ENCODE peak calls at places on chromosomes 2 and 18, in eight cellular contexts. T is HL-60, L is K562, Q is cardiac fibroblast, F is left ventricle myocardium inferior, U is SJSA1, N is uterus, O is cardiac muscle cell. K is an unnamed sample.

GRCh38 chr18:35917043-35917442 is 55.4 kb upstream of the RMP24 start:
- DNase-seq in T (no peak), L (no peak), Q (no peak), F (no peak), U (no peak), N (no peak), O (no peak), K (no peak)

GRCh38 chr2:140876015-140876414 is 1254.8 kb downstream of the LRP1B start:
- DNase-seq in T (no peak), L (no peak), Q (no peak), F (no peak), U (no peak), N (no peak), O (no peak), K (no peak)

GRCh38 chr2:172230301-172230700 is 127.6 kb upstream of the DLX2 start:
- DNase-seq in T (no peak), L (no peak), Q (no peak), F (no peak), U (no peak), N (no peak), O (no peak), K (no peak)

GRCh38 chr2:1910562-1911256 is 166.4 kb upstream of the PXDN start:
- DNase-seq in T (no peak), L (no peak), Q (peak; percentile 18), F (no peak), U (no peak), N (no peak), O (no peak), K (no peak)

GRCh38 chr18:27400001-27400400 is 214.9 kb upstream of the CHST9 start:
- DNase-seq in T (no peak), L (no peak), Q (no peak), F (no peak), U (no peak), N (no peak), O (no peak), K (no peak)

GRCh38 chr2:78020500-78020899 is 498.3 kb upstream of the LRRTM4 start:
- DNase-seq in T (no peak), L (no peak), Q (no peak), F (no peak), U (no peak), N (no peak), O (no peak), K (no peak)

GRCh38 chr2:128162266-128162665 is 71.3 kb downstream of the UGGT1 start:
- DNase-seq in T (peak; percentile 68), L (no peak), Q (no peak), F (no peak), U (no peak), N (no peak), O (no peak), K (no peak)

GRCh38 chr2:83006991-83007390 is 1452.1 kb downstream of the SUCLG1 start:
- DNase-seq in T (no peak), L (no peak), Q (peak; percentile 28), F (no peak), U (peak; percentile 4), N (no peak), O (peak; percentile 24), K (no peak)

GRCh38 chr2:55493220-55493619 is 26.3 kb upstream of the CFAP36 start:
- DNase-seq in T (no peak), L (no peak), Q (peak; percentile 21), F (no peak), U (no peak), N (no peak), O (no peak), K (no peak)

GRCh38 chr2:237181844-237182243 is 96.2 kb downstream of the COPS8 start:
- DNase-seq in T (no peak), L (no peak), Q (peak; percentile 96), F (no peak), U (peak; percentile 82), N (peak; percentile 74), O (peak; percentile 89), K (peak; percentile 94)

GRCh38 chr2:43228341-43228751 is 1.9 kb upstream of the ZFP36L2 start:
- DNase-seq in T (no peak), L (no peak), Q (no peak), F (no peak), U (no peak), N (no peak), O (no peak), K (no peak)

GRCh38 chr18:51196811-51197660 is 445 bp downstream of the MEX3C start:
- DNase-seq in T (peak; percentile 75), L (peak; percentile 45), Q (peak; percentile 53), F (peak; percentile 71), U (peak; percentile 51), N (peak; percentile 44), O (peak; percentile 62), K (no peak)

GRCh38 chr2:237602409-237602808 is 11.9 kb upstream of the RAB17 start:
- DNase-seq in T (no peak), L (no peak), Q (no peak), F (no peak), U (no peak), N (no peak), O (no peak), K (no peak)

GRCh38 chr2:120262761-120263428 is 10.2 kb downstream of the RALB start:
- DNase-seq in T (no peak), L (peak; percentile 38), Q (peak; percentile 66), F (no peak), U (no peak), N (no peak), O (peak; percentile 80), K (no peak)

GRCh38 chr18:43671431-43671830 is 394.1 kb upstream of the SYT4 start:
- DNase-seq in T (no peak), L (no peak), Q (peak; percentile 11), F (no peak), U (no peak), N (no peak), O (no peak), K (no peak)

GRCh38 chr2:240640939-240641338 is 15.7 kb downstream of the GPR35 start:
- DNase-seq in T (no peak), L (peak; percentile 37), Q (peak; percentile 39), F (peak; percentile 13), U (no peak), N (no peak), O (peak; percentile 39), K (no peak)

GRCh38 chr2:138722316-138722715 is 57.9 kb downstream of the NXPH2 start:
- DNase-seq in T (no peak), L (no peak), Q (no peak), F (no peak), U (no peak), N (no peak), O (no peak), K (no peak)

GRCh38 chr2:48315847-48316194 is 214.1 kb upstream of the STON1 start:
- DNase-seq in T (peak; percentile 50), L (no peak), Q (no peak), F (no peak), U (peak; percentile 21), N (no peak), O (no peak), K (no peak)

GRCh38 chr18:21291106-21291505 is 49.1 kb downstream of the GREB1L start:
- DNase-seq in T (no peak), L (no peak), Q (no peak), F (no peak), U (no peak), N (no peak), O (no peak), K (no peak)

GRCh38 chr2:65934992-65935629 is 499.8 kb upstream of the MEIS1 start:
- DNase-seq in T (no peak), L (no peak), Q (no peak), F (no peak), U (no peak), N (no peak), O (no peak), K (no peak)

GRCh38 chr2:176199902-176200301 is 11.4 kb downstream of the HOXD1 start:
- DNase-seq in T (no peak), L (no peak), Q (no peak), F (no peak), U (no peak), N (no peak), O (no peak), K (no peak)

GRCh38 chr2:10300997-10301945 is 1.4 kb upstream of the HPCAL1 start:
- DNase-seq in T (no peak), L (no peak), Q (no peak), F (no peak), U (no peak), N (no peak), O (no peak), K (no peak)

GRCh38 chr2:205660521-205661124 is 21.7 kb upstream of the NRP2 start:
- DNase-seq in T (no peak), L (no peak), Q (peak; percentile 94), F (no peak), U (peak; percentile 73), N (peak; percentile 32), O (peak; percentile 83), K (peak; percentile 91)

GRCh38 chr2:99066602-99067001 is 74.9 kb upstream of the C2orf15 start:
- DNase-seq in T (peak; percentile 65), L (no peak), Q (peak; percentile 70), F (no peak), U (no peak), N (no peak), O (peak; percentile 73), K (peak; percentile 45)

GRCh38 chr2:85794491-85795121 is 40.8 kb downstream of the ATOH8 start:
- DNase-seq in T (no peak), L (no peak), Q (no peak), F (no peak), U (no peak), N (no peak), O (no peak), K (no peak)

GRCh38 chr2:33599943-33600192 is 769 bp upstream of the FAM98A start:
- DNase-seq in T (no peak), L (no peak), Q (no peak), F (no peak), U (no peak), N (no peak), O (no peak), K (no peak)
- H3K4me3 ChIP-seq in T (peak overlapping the region; percentile 98), L (peak overlapping the region; percentile 96), Q (peak overlapping the region; percentile 100), F (peak overlapping the region; percentile 99), U (peak overlapping the region; percentile 71), N (peak overlapping the region; percentile 89), O (peak overlapping the region; percentile 51), K (peak overlapping the region; percentile 78)

GRCh38 chr18:24396082-24396623 is 1.5 kb downstream of the OSBPL1A start:
- DNase-seq in T (no peak), L (no peak), Q (no peak), F (no peak), U (no peak), N (no peak), O (no peak), K (no peak)
- H3K4me3 ChIP-seq in T (peak overlapping the region; percentile 72), L (no peak overlapping the region), Q (no peak overlapping the region), F (no peak overlapping the region), U (no peak overlapping the region), N (no peak overlapping the region), O (no peak overlapping the region), K (peak overlapping the region; percentile 84)

GRCh38 chr2:148509703-148510036 is 134.9 kb upstream of the EPC2 start:
- DNase-seq in T (no peak), L (no peak), Q (no peak), F (no peak), U (no peak), N (no peak), O (no peak), K (no peak)
- H3K4me3 ChIP-seq in T (no peak overlapping the region), L (no peak overlapping the region), Q (peak overlapping the region; percentile 28), F (peak overlapping the region; percentile 55), U (no peak overlapping the region), N (no peak overlapping the region), O (no peak overlapping the region), K (no peak overlapping the region)

DNA sequence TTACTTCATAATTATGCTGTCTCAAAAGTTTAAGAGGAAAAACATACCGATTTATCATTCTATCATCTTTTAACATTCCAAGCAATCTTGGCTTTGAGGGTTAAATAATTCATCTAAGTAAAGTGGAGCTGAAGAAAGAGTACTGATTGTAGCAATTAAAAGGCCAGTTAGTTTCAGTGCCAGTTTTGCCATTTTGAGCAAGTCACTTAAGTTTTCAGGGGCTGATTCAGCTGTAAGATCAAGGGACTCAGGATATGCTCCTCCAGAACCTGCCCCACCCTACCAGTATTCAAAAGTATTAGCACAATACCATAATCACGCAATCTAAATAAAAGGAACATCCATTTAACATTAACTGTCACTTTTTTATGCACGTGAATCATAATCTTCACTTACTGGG is 1.9 kb downstream of the SS18 start:
- DNase-seq in T (no peak), L (no peak), Q (peak; percentile 32), F (no peak), U (no peak), N (no peak), O (peak; percentile 14), K (no peak)
- H3K4me3 ChIP-seq in T (peak overlapping the region; percentile 92), L (peak overlapping the region; percentile 77), Q (peak overlapping the region; percentile 3), F (peak overlapping the region; percentile 87), U (no peak overlapping the region), N (peak overlapping the region; percentile 77), O (peak overlapping the region; percentile 81), K (peak overlapping the region; percentile 87)